ENCODE peak calls at places on chromosomes 13 and 19, in seven cellular contexts. B, P, F, G, C, Q and X are unnamed samples.

GRCh38 chr19:4694211-4694987 is 24.3 kb upstream of the MYDGF start:
- DNase-seq in B (no peak), P (peak; percentile 96), F (no peak), G (peak; percentile 91), C (no peak), Q (peak; percentile 98), X (peak; percentile 99)

GRCh38 chr13:89227356-89227755 is 1556.2 kb downstream of the SLITRK5 start:
- DNase-seq in B (no peak), P (peak; percentile 6), F (no peak), G (no peak), C (no peak), Q (peak; percentile 13), X (no peak)

GRCh38 chr13:113758651-113759524 is at the start of gene TMEM255B:
- DNase-seq in B (peak; percentile 85), P (no peak), F (peak; percentile 91), G (peak; percentile 49), C (peak; percentile 94), Q (peak; percentile 74), X (peak; percentile 49)

GRCh38 chr13:77310579-77311279 is 16.2 kb downstream of the MYCBP2 start:
- DNase-seq in B (no peak), P (no peak), F (no peak), G (no peak), C (no peak), Q (no peak), X (peak; percentile 28)

GRCh38 chr13:96967248-96967745 is 27.0 kb downstream of the OXGR1 start:
- DNase-seq in B (no peak), P (peak; percentile 53), F (no peak), G (no peak), C (no peak), Q (no peak), X (peak; percentile 19)

GRCh38 chr13:51761638-51762350 is 42.2 kb downstream of the DHRS12 start:
- DNase-seq in B (no peak), P (no peak), F (no peak), G (no peak), C (no peak), Q (no peak), X (no peak)

GRCh38 chr13:74289861-74290260 is 155.7 kb upstream of the KLF12 start:
- DNase-seq in B (no peak), P (no peak), F (no peak), G (no peak), C (no peak), Q (no peak), X (no peak)

GRCh38 chr19:12544401-12544876 is 6.8 kb downstream of the ZNF564 start:
- DNase-seq in B (no peak), P (peak; percentile 17), F (no peak), G (no peak), C (no peak), Q (peak; percentile 90), X (no peak)

GRCh38 chr19:29528350-29528945 is 2.7 kb downstream of the VSTM2B start:
- DNase-seq in B (peak; percentile 77), P (peak; percentile 74), F (no peak), G (peak; percentile 91), C (peak; percentile 67), Q (peak; percentile 74), X (peak; percentile 27)

GRCh38 chr13:48902421-48902820 is 73.3 kb upstream of the FNDC3A start:
- DNase-seq in B (no peak), P (no peak), F (no peak), G (no peak), C (no peak), Q (peak; percentile 61), X (peak; percentile 3)

GRCh38 chr19:7191946-7192691 is 102.1 kb downstream of the INSR start:
- DNase-seq in B (peak; percentile 39), P (no peak), F (no peak), G (no peak), C (no peak), Q (no peak), X (peak; percentile 12)